ENCODE peak calls at places on chromosome X, in eight cellular contexts. J, H, U, E, M, P, T and R are unnamed samples.

GRCh38 chrX:15350329-15350996 is 15.1 kb upstream of the PIGA start:
- DNase-seq in J (no peak), H (peak; percentile 2), U (no peak), E (no peak), M (no peak), P (no peak), T (peak; percentile 51), R (no peak)

GRCh38 chrX:152072236-152072635 is 66.1 kb downstream of the MAGEA10 start:
- DNase-seq in J (peak; percentile 1), H (no peak), U (peak; percentile 69), E (peak; percentile 78), M (no peak), P (no peak), T (no peak), R (no peak)

GRCh38 chrX:53285591-53285990 is 4.2 kb upstream of the IQSEC2 start:
- DNase-seq in J (no peak), H (no peak), U (no peak), E (no peak), M (no peak), P (no peak), T (no peak), R (no peak)

GRCh38 chrX:33607042-33607595 is 395.8 kb upstream of the DMD start:
- DNase-seq in J (no peak), H (no peak), U (no peak), E (no peak), M (no peak), P (no peak), T (no peak), R (no peak)

GRCh38 chrX:138710866-138711331 is 618 bp downstream of the FGF13 start:
- DNase-seq in J (no peak), H (no peak), U (no peak), E (no peak), M (no peak), P (peak; percentile 29), T (peak; percentile 46), R (no peak)

GRCh38 chrX:149916745-149917392 is 12.5 kb upstream of the HSFX4 start:
- DNase-seq in J (no peak), H (no peak), U (no peak), E (no peak), M (no peak), P (no peak), T (no peak), R (no peak)

GRCh38 chrX:154502989-154503388 is 12.6 kb upstream of the SLC10A3 start:
- DNase-seq in J (no peak), H (no peak), U (no peak), E (no peak), M (no peak), P (no peak), T (no peak), R (no peak)

GRCh38 chrX:64206556-64207162 is 1.2 kb upstream of the AMER1 start:
- DNase-seq in J (no peak), H (no peak), U (no peak), E (peak; percentile 76), M (no peak), P (no peak), T (no peak), R (peak; percentile 11)

GRCh38 chrX:132631579-132632232 is 142.9 kb upstream of the MBNL3 start:
- DNase-seq in J (no peak), H (peak; percentile 3), U (no peak), E (peak; percentile 48), M (no peak), P (no peak), T (peak; percentile 41), R (peak; percentile 34)

GRCh38 chrX:100645106-100645505 is 1.1 kb downstream of the SRPX2 start:
- DNase-seq in J (no peak), H (no peak), U (peak; percentile 67), E (peak; percentile 38), M (no peak), P (no peak), T (no peak), R (no peak)

GRCh38 chrX:2840961-2841360 is 12.2 kb downstream of the GYG2 start:
- DNase-seq in J (no peak), H (no peak), U (no peak), E (no peak), M (no peak), P (no peak), T (no peak), R (no peak)

GRCh38 chrX:20527458-20528099 is 260.9 kb upstream of the RPS6KA3 start:
- DNase-seq in J (no peak), H (peak; percentile 7), U (no peak), E (peak; percentile 44), M (no peak), P (no peak), T (no peak), R (peak; percentile 64)

GRCh38 chrX:30865020-30865419 is 24.0 kb downstream of the TAB3 start:
- DNase-seq in J (no peak), H (no peak), U (peak; percentile 1), E (peak; percentile 3), M (no peak), P (no peak), T (peak; percentile 64), R (peak; percentile 7)

GRCh38 chrX:31421441-31421840 is 349.6 kb upstream of the FTHL17 start:
- DNase-seq in J (no peak), H (no peak), U (no peak), E (no peak), M (no peak), P (no peak), T (no peak), R (no peak)

GRCh38 chrX:130704053-130705038 is 198.7 kb downstream of the ENOX2 start:
- DNase-seq in J (no peak), H (no peak), U (peak; percentile 36), E (peak; percentile 52), M (no peak), P (no peak), T (no peak), R (no peak)

GRCh38 chrX:44152867-44153266 is 179.7 kb upstream of the NDP start:
- DNase-seq in J (no peak), H (no peak), U (no peak), E (peak; percentile 40), M (no peak), P (no peak), T (no peak), R (no peak)

GRCh38 chrX:118212817-118213183 is 96.2 kb upstream of the KLHL13 start:
- DNase-seq in J (no peak), H (no peak), U (no peak), E (no peak), M (no peak), P (no peak), T (no peak), R (peak; percentile 86)

GRCh38 chrX:78105944-78106650 is 2.0 kb downstream of the PGK1 start:
- DNase-seq in J (no peak), H (no peak), U (no peak), E (no peak), M (no peak), P (no peak), T (no peak), R (peak; percentile 34)

GRCh38 chrX:133661962-133662839 is 246.9 kb upstream of the GPC4 start:
- DNase-seq in J (no peak), H (no peak), U (no peak), E (no peak), M (no peak), P (no peak), T (no peak), R (no peak)